ENCODE peak calls at places on chromosomes 11 and 22, in ten cellular contexts. M, Y, H, T, A, D, E, P, O and R are unnamed samples.
A peak's percentile ranks its signal among the peaks of the same experiment; 100 is the strongest.

GRCh38 chr11:116500002-116500832 is 272.6 kb downstream of the BUD13 start:
- DNase-seq in M (no peak), Y (no peak), H (peak; percentile 52), T (no peak), A (no peak), D (no peak), E (no peak), P (no peak), O (no peak), R (no peak)

GRCh38 chr22:17943533-17944204 is 80.7 kb downstream of the MICAL3 start:
- DNase-seq in M (no peak), Y (no peak), H (no peak), T (no peak), A (no peak), D (no peak), E (peak; percentile 57), P (no peak), O (no peak), R (no peak)

GRCh38 chr11:126817096-126817495 is 183.5 kb downstream of the KIRREL3 start:
- DNase-seq in M (no peak), Y (peak; percentile 24), H (no peak), T (no peak), A (no peak), D (no peak), E (no peak), P (no peak), O (no peak), R (no peak)

GRCh38 chr11:113314389-113315301 is at the start of gene TTC12:
- DNase-seq in M (peak; percentile 96), Y (peak; percentile 94), H (peak; percentile 97), T (peak; percentile 88), A (peak; percentile 79), D (peak; percentile 91), E (peak; percentile 96), P (peak; percentile 95), O (peak; percentile 89), R (no peak)

GRCh38 chr11:103659138-103659734 is 377.2 kb upstream of the DDI1 start:
- DNase-seq in M (no peak), Y (no peak), H (peak; percentile 67), T (peak; percentile 20), A (no peak), D (no peak), E (peak; percentile 60), P (no peak), O (no peak), R (no peak)

GRCh38 chr11:128936546-128937275 is 6.0 kb downstream of the TP53AIP1 start:
- DNase-seq in M (no peak), Y (peak; percentile 24), H (peak; percentile 30), T (peak; percentile 23), A (no peak), D (no peak), E (peak; percentile 98), P (no peak), O (no peak), R (no peak)

GRCh38 chr11:6737872-6738466 is 33.8 kb downstream of the OR2AG2 start:
- DNase-seq in M (no peak), Y (peak; percentile 51), H (peak; percentile 14), T (peak; percentile 26), A (peak; percentile 50), D (no peak), E (peak; percentile 56), P (peak; percentile 46), O (peak; percentile 24), R (peak; percentile 79)

GRCh38 chr22:33047744-33048143 is 10.4 kb downstream of the SYN3 start:
- DNase-seq in M (no peak), Y (no peak), H (no peak), T (no peak), A (no peak), D (no peak), E (no peak), P (no peak), O (no peak), R (no peak)

GRCh38 chr11:34214961-34215805 is 109.8 kb downstream of the NAT10 start:
- DNase-seq in M (no peak), Y (peak; percentile 32), H (no peak), T (peak; percentile 91), A (no peak), D (no peak), E (peak; percentile 58), P (peak; percentile 72), O (no peak), R (no peak)

GRCh38 chr22:49284931-49285330 is 542.7 kb downstream of the BRD1 start:
- DNase-seq in M (no peak), Y (no peak), H (no peak), T (no peak), A (no peak), D (no peak), E (no peak), P (no peak), O (no peak), R (no peak)

GRCh38 chr11:32643526-32643925 is 59.9 kb downstream of the EIF3M start:
- DNase-seq in M (no peak), Y (no peak), H (no peak), T (peak; percentile 74), A (no peak), D (no peak), E (no peak), P (no peak), O (no peak), R (no peak)

GRCh38 chr22:29184886-29185575 is 20.7 kb upstream of the EMID1 start:
- DNase-seq in M (no peak), Y (no peak), H (no peak), T (no peak), A (no peak), D (no peak), E (no peak), P (no peak), O (no peak), R (no peak)

GRCh38 chr11:31480930-31481329 is 28.5 kb downstream of the IMMP1L start:
- DNase-seq in M (no peak), Y (no peak), H (peak; percentile 58), T (no peak), A (no peak), D (no peak), E (no peak), P (no peak), O (no peak), R (no peak)

GRCh38 chr11:118877487-118878173 is 6.1 kb upstream of the CXCR5 start:
- DNase-seq in M (no peak), Y (no peak), H (no peak), T (no peak), A (no peak), D (no peak), E (no peak), P (no peak), O (no peak), R (no peak)

GRCh38 chr11:123063396-123064267 is 1.7 kb upstream of the HSPA8 start:
- DNase-seq in M (no peak), Y (peak; percentile 78), H (peak; percentile 50), T (peak; percentile 63), A (no peak), D (peak; percentile 73), E (peak; percentile 51), P (no peak), O (peak; percentile 49), R (peak; percentile 69)

GRCh38 chr11:279966-280761 is 2.0 kb downstream of the NLRP6 start:
- DNase-seq in M (peak; percentile 60), Y (no peak), H (no peak), T (peak; percentile 16), A (no peak), D (no peak), E (no peak), P (peak; percentile 45), O (no peak), R (no peak)

DNA sequence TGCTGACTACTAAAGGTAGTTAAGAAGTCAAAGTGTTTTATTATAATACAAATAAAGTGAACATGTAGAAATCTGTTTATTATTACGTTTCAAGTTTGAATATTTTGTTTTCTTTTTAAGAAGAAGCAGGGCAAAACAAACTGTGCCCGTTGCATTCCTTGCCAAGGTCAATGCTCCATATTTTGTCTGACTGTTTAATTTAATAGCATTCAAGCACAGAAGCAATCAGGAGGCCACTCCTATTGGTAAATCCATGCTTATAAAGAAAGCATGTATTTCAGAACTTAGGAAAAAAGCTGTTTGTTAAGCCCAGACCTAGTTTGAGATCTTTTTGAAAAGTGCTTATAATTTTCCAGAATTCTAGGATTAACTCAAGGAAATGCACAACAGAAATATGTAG is 51.6 kb downstream of the ARHGAP42 start:
- DNase-seq in M (no peak), Y (no peak), H (no peak), T (no peak), A (no peak), D (no peak), E (no peak), P (no peak), O (no peak), R (no peak)
- H3K4me1 ChIP-seq in M (peaks cover 23% of the 10 kb centered on the region), Y (peaks cover 8% of the 10 kb centered on the region), H (peaks cover 55% of the 10 kb centered on the region), T (no peaks in the 10 kb centered on the region), A (no peaks in the 10 kb centered on the region), D (no peaks in the 10 kb centered on the region), E (peaks cover 7% of the 10 kb centered on the region), P (no peaks in the 10 kb centered on the region), O (peaks cover 28% of the 10 kb centered on the region), R (no peaks in the 10 kb centered on the region)

GRCh38 chr11:45852018-45852711 is 4.9 kb downstream of the CRY2 start:
- DNase-seq in M (no peak), Y (no peak), H (no peak), T (no peak), A (no peak), D (no peak), E (peak; percentile 64), P (no peak), O (no peak), R (no peak)
- H3K4me1 ChIP-seq in M (peaks cover 92% of the 10 kb centered on the region), Y (peaks cover 9% of the 10 kb centered on the region), H (peaks cover 6% of the 10 kb centered on the region), T (no peaks in the 10 kb centered on the region), A (peaks cover 29% of the 10 kb centered on the region), D (no peaks in the 10 kb centered on the region), E (no peaks in the 10 kb centered on the region), P (peaks cover 23% of the 10 kb centered on the region), O (peaks cover 90% of the 10 kb centered on the region), R (peaks cover 16% of the 10 kb centered on the region)

DNA sequence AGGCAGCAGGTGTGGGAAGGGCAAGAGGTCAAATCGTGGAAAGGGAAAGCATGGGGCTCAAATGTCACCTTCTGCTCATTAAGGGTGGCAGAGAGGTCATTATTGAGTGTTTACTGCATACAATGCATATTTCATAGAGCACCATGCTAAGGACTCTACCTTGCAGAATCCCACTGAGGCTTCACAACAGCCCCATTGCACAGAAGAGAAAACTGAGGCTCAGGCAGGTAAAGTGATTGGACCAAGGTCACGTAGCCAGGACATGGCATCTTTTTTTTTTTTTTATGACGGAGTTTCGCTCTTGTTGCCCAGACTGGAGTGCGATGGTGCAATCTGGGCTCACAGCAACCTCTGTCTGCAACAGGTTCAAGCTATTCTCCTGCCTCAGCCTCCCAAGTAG is 7.8 kb downstream of the FLRT1 start:
- DNase-seq in M (no peak), Y (no peak), H (no peak), T (no peak), A (no peak), D (no peak), E (no peak), P (no peak), O (no peak), R (no peak)
- H3K4me1 ChIP-seq in M (no peaks in the 10 kb centered on the region), Y (peaks cover 4% of the 10 kb centered on the region), H (no peaks in the 10 kb centered on the region), T (no peaks in the 10 kb centered on the region), A (no peaks in the 10 kb centered on the region), D (no peaks in the 10 kb centered on the region), E (no peaks in the 10 kb centered on the region), P (no peaks in the 10 kb centered on the region), O (no peaks in the 10 kb centered on the region), R (no peaks in the 10 kb centered on the region)

DNA sequence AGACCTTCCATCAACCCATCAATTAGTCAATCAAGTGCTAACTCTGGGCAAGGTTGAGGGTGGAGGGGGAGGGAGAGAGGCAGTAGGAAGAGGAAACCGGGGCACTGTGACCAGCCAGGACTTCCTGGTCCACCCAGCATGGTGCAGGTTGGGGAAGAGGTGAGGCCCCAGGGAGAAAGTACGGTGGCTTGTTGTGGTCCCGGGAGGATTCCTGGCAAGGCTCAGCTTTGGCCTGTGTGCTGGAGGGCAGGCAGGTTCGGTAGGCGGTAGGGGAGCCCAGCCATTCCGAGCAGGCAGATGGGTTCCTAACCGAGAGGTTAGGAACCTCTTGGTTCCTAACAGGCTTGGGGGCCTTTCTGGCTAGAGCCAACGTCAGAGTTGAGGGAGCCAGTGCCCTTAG is 10.8 kb downstream of the ST14 start:
- DNase-seq in M (no peak), Y (no peak), H (no peak), T (no peak), A (no peak), D (no peak), E (no peak), P (no peak), O (no peak), R (no peak)
- H3K4me1 ChIP-seq in M (peaks cover 11% of the 10 kb centered on the region), Y (peaks cover 10% of the 10 kb centered on the region), H (peaks cover 3% of the 10 kb centered on the region), T (peaks cover 31% of the 10 kb centered on the region), A (no peaks in the 10 kb centered on the region), D (no peaks in the 10 kb centered on the region), E (no peaks in the 10 kb centered on the region), P (no peaks in the 10 kb centered on the region), O (no peaks in the 10 kb centered on the region), R (no peaks in the 10 kb centered on the region)